ENCODE peak calls at places on chromosomes 13 and 19, in six cellular contexts. X, B, E, V, P and C are unnamed samples.

GRCh38 chr19:49861127-49861526 is 6.2 kb downstream of the PNKP start:
- DNase-seq in X (no peak), E (no peak), V (peak), B (no peak), P (no peak), C (no peak)

GRCh38 chr19:44176590-44176989 is 11.7 kb downstream of the ZNF226 start:
- DNase-seq in P (no peak), E (no peak), X (no peak), B (no peak), V (peak), C (no peak)

GRCh38 chr13:94968040-94968756 is 255.9 kb upstream of the SOX21 start:
- DNase-seq in B (no peak), E (peak), V (no peak), P (no peak), X (no peak), C (no peak)

GRCh38 chr13:63184693-63185092 is 1769.0 kb upstream of the PCDH20 start:
- DNase-seq in X (no peak), B (no peak), E (peak), P (no peak), V (peak), C (no peak)

GRCh38 chr13:45370922-45371406 is 30.0 kb upstream of the TPT1 start:
- DNase-seq in E (peak), V (peak), X (peak), B (no peak), P (peak), C (peak)

GRCh38 chr19:49133621-49134454 is 14.5 kb downstream of the PPFIA3 start:
- DNase-seq in X (no peak), B (no peak), E (peak), V (peak), P (no peak), C (peak)

GRCh38 chr19:48102870-48103751 is 7.5 kb downstream of the PLA2G4C start:
- DNase-seq in B (no peak), X (no peak), V (peak), E (peak), P (no peak), C (peak)

GRCh38 chr13:112181336-112182051 is 114.5 kb downstream of the SOX1 start:
- DNase-seq in V (no peak), E (no peak), P (no peak), X (no peak), B (no peak), C (no peak)

GRCh38 chr19:42553292-42554045 is 25.2 kb upstream of the CEACAM1 start:
- DNase-seq in V (peak), P (no peak), E (no peak), B (peak), X (no peak), C (no peak)

GRCh38 chr19:34662919-34663318 is 14.0 kb downstream of the SCGB2B2 start:
- DNase-seq in P (peak), E (no peak), B (no peak), X (no peak), V (peak), C (no peak)

GRCh38 chr19:45805719-45806118 is 9.4 kb downstream of the RSPH6A start:
- DNase-seq in B (no peak), X (no peak), P (no peak), E (no peak), V (no peak), C (no peak)

GRCh38 chr13:111046590-111047141 is 68.4 kb upstream of the ARHGEF7 start:
- DNase-seq in P (no peak), B (no peak), V (peak), X (no peak), E (no peak), C (no peak)

GRCh38 chr19:20558011-20558410 is 7.6 kb downstream of the ZNF737 start:
- DNase-seq in X (no peak), V (no peak), P (no peak), E (no peak), B (no peak), C (no peak)

GRCh38 chr13:101763191-101763590 is 310.7 kb downstream of the ITGBL1 start:
- DNase-seq in B (no peak), X (no peak), P (no peak), V (peak), E (no peak), C (no peak)

GRCh38 chr19:3826163-3826562 is 40.0 kb upstream of the MATK start:
- DNase-seq in V (no peak), B (no peak), E (no peak), X (no peak), P (no peak), C (no peak)

GRCh38 chr19:40650749-40651305 is 39.6 kb downstream of the NUMBL start:
- DNase-seq in B (no peak), X (no peak), P (no peak), E (no peak), V (no peak), C (no peak)

GRCh38 chr13:59960683-59961082 is 203.0 kb downstream of the DIAPH3 start:
- DNase-seq in P (no peak), E (no peak), B (no peak), X (no peak), V (peak), C (no peak)

GRCh38 chr13:107373551-107373950 is 805.6 kb upstream of the ARGLU1 start:
- DNase-seq in B (no peak), E (no peak), V (peak), P (no peak), X (no peak), C (no peak)

GRCh38 chr19:3034845-3035541 is 5.9 kb upstream of the TLE2 start:
- DNase-seq in P (peak), E (no peak), V (peak), X (peak), B (no peak), C (no peak)

GRCh38 chr13:35727881-35728280 is 251.4 kb upstream of the MAB21L1 start:
- DNase-seq in E (no peak), X (no peak), P (no peak), B (no peak), V (no peak), C (no peak)

GRCh38 chr13:40553356-40553755 is 113.1 kb downstream of the FOXO1 start:
- DNase-seq in B (no peak), X (no peak), V (no peak), E (no peak), P (no peak), C (no peak)

GRCh38 chr13:77374786-77375185 is 47.9 kb upstream of the MYCBP2 start:
- DNase-seq in P (no peak), V (no peak), X (no peak), B (no peak), E (no peak), C (no peak)

GRCh38 chr19:15293751-15294505 is 38.4 kb downstream of the BRD4 start:
- DNase-seq in B (no peak), P (no peak), X (no peak), E (no peak), V (peak), C (no peak)

GRCh38 chr13:46010148-46010547 is 42.4 kb downstream of the ZC3H13 start:
- DNase-seq in X (no peak), P (no peak), V (peak), E (no peak), B (no peak), C (no peak)

GRCh38 chr19:15265849-15266248 is 33.6 kb upstream of the EPHX3 start:
- DNase-seq in P (no peak), B (peak), X (no peak), E (no peak), V (peak), C (no peak)

GRCh38 chr19:20365146-20365545 is 198.1 kb downstream of the ZNF486 start:
- DNase-seq in B (no peak), X (no peak), E (no peak), P (no peak), V (no peak), C (no peak)

GRCh38 chr13:35979378-35979911 is 151.7 kb downstream of the DCLK1 start:
- DNase-seq in E (no peak), B (peak), X (no peak), P (no peak), V (peak), C (no peak)

GRCh38 chr19:13156968-13157882 is 7.0 kb downstream of the IER2 start:
- DNase-seq in P (no peak), E (no peak), X (no peak), V (peak), B (no peak), C (no peak)

GRCh38 chr13:105665284-105665683 is 870.2 kb downstream of the EFNB2 start:
- DNase-seq in X (no peak), P (no peak), E (no peak), V (peak), B (peak), C (no peak)

GRCh38 chr13:97238432-97238831 is 16.3 kb downstream of the MBNL2 start:
- DNase-seq in P (no peak), V (no peak), B (no peak), E (no peak), X (no peak), C (no peak)

GRCh38 chr13:94249512-94249911 is 230.0 kb downstream of the DCT start:
- DNase-seq in E (no peak), X (no peak), V (peak), P (no peak), B (peak), C (no peak)

GRCh38 chr13:28475916-28476725 is 18.8 kb downstream of the FLT1 start:
- DNase-seq in V (peak), E (no peak), B (peak), P (no peak), X (no peak), C (no peak)